ENCODE peak calls at places on chromosomes 4 and X, in seven cellular contexts. E, O, N, G, R, Z and S are unnamed samples. For H3K4me1, the result is how much of the 10 kb centered on the place peaks cover.

GRCh38 chr4:170610464-170610863 is 520.7 kb upstream of the AADAT start:
- DNase-seq in O (no peak), E (no peak), R (no peak), Z (no peak), G (no peak), N (no peak), S (no peak)

GRCh38 chrX:16319929-16320328 is 152.6 kb downstream of the MAGEB17 start:
- DNase-seq in Z (no peak), N (peak), E (no peak), O (no peak), G (no peak), R (no peak), S (no peak)

GRCh38 chrX:28177202-28177601 is 196.0 kb upstream of the DCAF8L1 start:
- DNase-seq in E (no peak), G (no peak), O (no peak), R (no peak), Z (no peak), N (no peak), S (no peak)

GRCh38 chrX:29948653-29949052 is 266.7 kb upstream of the MAGEB2 start:
- DNase-seq in E (no peak), R (no peak), Z (no peak), O (no peak), G (peak), N (peak), S (no peak)

GRCh38 chr4:189787216-189788031 is 153.2 kb upstream of the FRG1 start:
- DNase-seq in N (no peak), E (no peak), Z (no peak), O (no peak), G (no peak), R (no peak), S (no peak)

GRCh38 chrX:51420610-51421009 is 75.8 kb downstream of the NUDT11 start:
- DNase-seq in O (no peak), R (no peak), E (no peak), Z (peak), N (peak), G (peak), S (no peak)

GRCh38 chrX:71367396-71367795 is 1.2 kb downstream of the TAF1 start:
- DNase-seq in R (no peak), G (no peak), E (no peak), O (no peak), N (no peak), Z (no peak), S (no peak)

GRCh38 chr4:76125816-76126215 is 22.4 kb downstream of the NUP54 start:
- DNase-seq in E (no peak), N (no peak), R (no peak), G (no peak), Z (no peak), O (no peak), S (no peak)

GRCh38 chrX:154040307-154040756 is 20.6 kb upstream of the IRAK1 start:
- DNase-seq in G (peak), E (no peak), R (no peak), N (peak), O (no peak), Z (no peak), S (no peak)

GRCh38 chr4:168840386-168840763 is 169.7 kb downstream of the CBR4 start:
- DNase-seq in N (no peak), G (no peak), Z (no peak), R (no peak), E (no peak), O (no peak), S (no peak)

GRCh38 chr4:86306816-86307215 is 53.0 kb downstream of the MAPK10 start:
- DNase-seq in N (peak), E (no peak), O (no peak), G (no peak), Z (no peak), R (no peak), S (no peak)

GRCh38 chr4:25235401-25235800 is 1.6 kb downstream of the PI4K2B start:
- DNase-seq in N (no peak), R (no peak), O (no peak), E (no peak), Z (no peak), G (no peak), S (no peak)
- H3K4me1 ChIP-seq in N (under half), R (half or more), O (under half), E (under half), Z (under half), G (under half), S (under half)

GRCh38 chr4:88823058-88823919 is 125.7 kb upstream of the NAP1L5 start:
- DNase-seq in O (peak), R (peak), E (peak), N (peak), G (peak), Z (peak), S (peak)
- TF ChIP-seq POLR2A in O (peak), R (no peak), E (peak), N (peak), G (peak), Z (peak), S (peak)

DNA sequence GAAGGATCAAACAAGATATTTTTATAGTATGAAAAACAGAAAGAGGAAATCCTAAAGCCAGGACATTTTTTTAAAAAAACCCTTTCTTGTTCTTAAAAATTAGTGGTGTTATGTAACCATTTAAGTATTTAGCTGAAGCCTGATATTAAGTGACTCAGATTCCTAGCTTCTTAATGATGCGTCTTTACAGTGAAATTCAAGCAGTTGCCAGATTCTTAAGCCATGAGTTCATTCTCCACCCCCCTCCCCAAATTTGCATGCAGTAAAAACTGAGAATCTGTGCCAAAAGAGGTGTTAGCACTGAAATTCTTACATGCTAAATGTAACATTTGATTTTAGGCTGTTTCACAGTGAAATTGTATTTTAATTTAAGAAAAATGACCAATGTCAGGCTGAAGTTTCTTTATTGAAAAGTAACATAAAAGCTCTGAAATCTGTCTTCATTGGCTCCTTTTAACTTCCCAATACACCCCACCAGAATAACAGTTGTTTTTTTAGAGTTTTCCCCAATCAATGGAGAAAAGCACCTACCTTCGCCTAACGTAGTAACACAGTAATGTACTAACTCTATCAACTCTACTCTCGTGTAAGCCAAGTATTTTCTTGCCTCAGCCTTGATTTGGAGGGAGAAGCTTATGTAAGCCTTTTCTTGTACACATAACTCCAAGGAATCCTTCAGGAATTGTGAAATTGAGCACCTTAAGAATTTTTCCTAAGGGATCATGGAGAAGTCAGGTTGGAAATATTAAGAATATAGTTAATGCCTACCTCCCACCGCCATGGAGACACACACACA is 181.0 kb downstream of the RAPGEF2 start:
- DNase-seq in O (no peak), E (no peak), Z (no peak), R (no peak), N (peak), G (peak), S (no peak)
- H3K27ac ChIP-seq in O (no peak), E (no peak), Z (no peak), R (no peak), N (peak), G (peak), S (no peak)

GRCh38 chr4:28686618-28687017 is 1826.0 kb downstream of the STIM2 start:
- DNase-seq in O (no peak), Z (peak), R (peak), G (peak), N (peak), E (no peak), S (no peak)

GRCh38 chr4:28677808-28678207 is 1817.2 kb downstream of the STIM2 start:
- DNase-seq in N (no peak), R (no peak), G (no peak), O (no peak), E (no peak), Z (no peak), S (no peak)

DNA sequence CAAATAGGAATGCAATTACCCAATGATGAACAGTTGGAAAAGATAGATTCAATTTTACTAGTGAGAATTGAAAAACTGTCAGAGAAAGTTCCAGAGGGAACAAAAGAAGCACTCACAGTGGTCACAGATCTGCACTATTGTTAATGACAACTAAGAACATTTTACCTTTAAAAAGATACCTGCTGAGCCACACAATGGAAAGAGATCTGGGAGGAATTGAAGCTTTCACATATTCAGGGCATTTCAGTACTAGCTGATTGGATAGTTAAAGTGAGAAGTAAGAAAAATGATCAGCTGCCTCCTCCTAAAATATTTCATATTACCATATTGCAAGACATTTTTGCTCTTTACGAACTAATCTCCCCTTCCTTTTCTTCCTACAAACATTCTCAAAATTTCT is 1822.2 kb downstream of the STIM2 start:
- DNase-seq in G (no peak), N (no peak), R (no peak), E (no peak), O (no peak), Z (no peak), S (no peak)
- H3K4me1 ChIP-seq in G (under half), N (under half), R (under half), E (under half), O (under half), Z (under half), S (under half)

DNA sequence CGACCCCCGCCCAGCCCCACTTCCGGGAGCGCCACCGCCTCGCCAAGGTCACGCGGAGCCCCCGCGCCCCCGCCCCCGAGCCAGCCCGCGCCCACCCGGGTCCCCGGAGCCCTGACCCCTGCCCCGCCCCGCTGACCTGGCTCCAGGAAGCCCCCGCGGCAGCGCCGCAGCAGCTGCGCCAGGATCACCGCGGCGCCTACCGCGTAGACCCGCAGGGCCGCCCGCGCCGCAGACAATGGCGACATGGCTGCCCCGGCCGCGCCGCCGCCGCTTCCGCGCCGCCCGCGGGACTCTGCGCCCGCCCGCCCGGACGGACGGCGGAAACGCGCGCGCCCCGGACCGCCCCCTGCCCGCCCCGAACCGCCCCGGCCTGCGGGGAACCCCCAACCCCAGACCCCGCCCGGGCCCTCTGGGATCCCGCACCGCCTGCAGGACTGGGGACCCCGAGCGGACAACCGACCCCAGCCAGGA is at the start of the genes DHRSX and ZBED1:
- DNase-seq in G (no peak), N (no peak), O (no peak), E (peak), R (peak), Z (no peak), S (no peak)
- TF ChIP-seq POLR2A in G (peak), N (peak), O (no peak), E (peak), R (no peak), Z (no peak), S (no peak)